ENCODE peak calls at places on chromosomes 12 and 14, in five cellular contexts. Y is GM13977, L is lower lobe of right lung, M is astrocyte of the spinal cord, J is tibial nerve. K is an unnamed sample.

GRCh38 chr12:7905071-7905470 is 30.9 kb downstream of the SLC2A3 start:
- DNase-seq in L (no peak), Y (no peak), M (peak; percentile 31), J (no peak), K (no peak)

GRCh38 chr12:79707830-79708229 is 17.1 kb upstream of the PAWR start:
- DNase-seq in M (no peak), L (no peak), Y (no peak), J (no peak), K (no peak)

GRCh38 chr14:49173765-49174373 is 412.3 kb downstream of the RPS29 start:
- DNase-seq in J (no peak), Y (peak; percentile 45), L (no peak), M (peak; percentile 66), K (peak; percentile 41)

GRCh38 chr14:87160964-87161363 is 832.0 kb downstream of the GALC start:
- DNase-seq in M (no peak), L (no peak), J (no peak), Y (no peak), K (no peak)

GRCh38 chr12:13559318-13559978 is 362.9 kb downstream of the EMP1 start:
- DNase-seq in M (no peak), L (no peak), J (no peak), Y (no peak), K (no peak)

GRCh38 chr14:100067971-100068959 is 3.0 kb downstream of the EVL start:
- DNase-seq in L (peak; percentile 80), Y (no peak), M (no peak), J (no peak), K (peak; percentile 36)

GRCh38 chr12:31715283-31715825 is 13.5 kb downstream of the AMN1 start:
- DNase-seq in M (peak; percentile 14), L (no peak), J (no peak), Y (peak; percentile 58), K (peak; percentile 59)

GRCh38 chr14:29321646-29322045 is 555.1 kb downstream of the FOXG1 start:
- DNase-seq in M (peak; percentile 72), Y (no peak), L (no peak), J (no peak), K (no peak)

DNA sequence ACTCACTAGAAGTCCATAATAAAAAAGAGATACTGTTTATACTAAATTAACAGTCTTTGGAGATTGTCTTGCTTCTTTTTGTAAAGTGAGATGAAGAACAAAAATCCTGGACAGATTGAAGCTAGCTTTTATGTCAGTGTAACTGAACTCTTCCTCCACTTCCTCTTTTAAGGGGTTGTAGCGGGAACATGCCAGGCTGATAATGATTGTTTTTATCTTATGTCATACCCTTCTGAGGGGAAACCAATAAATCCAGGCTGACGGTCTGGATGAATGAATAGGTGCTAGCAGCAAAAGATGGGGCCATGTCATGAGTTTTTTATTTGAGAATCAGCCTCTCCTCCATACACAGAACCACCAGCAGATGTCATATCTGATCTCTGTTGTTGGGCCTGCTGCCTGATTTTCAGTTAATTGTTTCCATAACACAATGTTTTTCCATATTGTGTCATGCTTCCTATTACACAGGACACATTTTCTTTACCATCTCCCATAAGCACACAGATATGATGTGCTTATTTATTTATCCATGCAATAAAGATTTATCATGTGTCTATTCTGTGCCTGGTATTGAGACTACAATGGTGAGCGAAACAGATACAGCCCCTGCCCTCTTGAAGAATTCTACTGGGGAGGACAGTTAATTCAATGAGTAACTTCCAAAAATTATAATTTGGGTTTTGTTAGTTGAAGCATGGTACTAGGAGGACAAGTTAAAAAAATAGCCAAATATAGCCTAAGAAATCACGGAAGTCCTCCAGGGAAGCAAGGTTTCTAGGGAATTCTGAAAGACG is 33.5 kb upstream of the CRY1 start:
- DNase-seq in Y (no peak), L (no peak), M (peak; percentile 12), J (no peak), K (no peak)
- TF ChIP-seq CTCF in Y (peak; percentile 18), L (no peak), M (peak; percentile 54), J (no peak), K (no peak)

GRCh38 chr12:56645717-56646446 is at the start of gene ATP5F1B:
- DNase-seq in L (peak; percentile 98), M (peak; percentile 100), J (peak; percentile 90), Y (peak; percentile 97), K (peak; percentile 97)
- TF ChIP-seq CTCF in L (peak; percentile 8), M (no peak), J (no peak), Y (no peak), K (no peak)

DNA sequence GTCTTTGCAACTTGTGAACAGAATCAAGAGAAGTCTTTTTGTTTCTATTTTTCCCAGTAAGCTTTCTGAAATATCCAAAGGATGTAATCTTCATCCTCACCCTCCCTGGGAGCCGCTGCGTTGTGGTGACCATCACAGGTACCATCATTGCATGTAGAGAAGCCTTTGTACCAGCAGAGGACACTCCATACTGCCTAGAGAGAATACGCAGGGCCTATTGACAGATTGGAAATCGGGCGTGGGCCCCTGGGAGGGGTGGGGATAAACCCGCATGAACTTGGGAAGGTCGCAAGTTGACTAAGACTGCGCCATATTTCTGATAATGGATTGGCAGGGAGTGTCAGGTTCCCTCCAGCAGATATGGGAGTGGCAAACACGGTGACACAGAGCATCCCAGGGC is 12.7 kb downstream of the KRT1 start:
- DNase-seq in L (no peak), M (no peak), J (no peak), Y (no peak), K (no peak)
- TF ChIP-seq CTCF in L (no peak), M (peak; percentile 16), J (no peak), Y (no peak), K (no peak)

GRCh38 chr12:50175716-50176026 is 8.5 kb upstream of the CERS5 start:
- DNase-seq in M (no peak), J (no peak), L (no peak), Y (no peak), K (no peak)

DNA sequence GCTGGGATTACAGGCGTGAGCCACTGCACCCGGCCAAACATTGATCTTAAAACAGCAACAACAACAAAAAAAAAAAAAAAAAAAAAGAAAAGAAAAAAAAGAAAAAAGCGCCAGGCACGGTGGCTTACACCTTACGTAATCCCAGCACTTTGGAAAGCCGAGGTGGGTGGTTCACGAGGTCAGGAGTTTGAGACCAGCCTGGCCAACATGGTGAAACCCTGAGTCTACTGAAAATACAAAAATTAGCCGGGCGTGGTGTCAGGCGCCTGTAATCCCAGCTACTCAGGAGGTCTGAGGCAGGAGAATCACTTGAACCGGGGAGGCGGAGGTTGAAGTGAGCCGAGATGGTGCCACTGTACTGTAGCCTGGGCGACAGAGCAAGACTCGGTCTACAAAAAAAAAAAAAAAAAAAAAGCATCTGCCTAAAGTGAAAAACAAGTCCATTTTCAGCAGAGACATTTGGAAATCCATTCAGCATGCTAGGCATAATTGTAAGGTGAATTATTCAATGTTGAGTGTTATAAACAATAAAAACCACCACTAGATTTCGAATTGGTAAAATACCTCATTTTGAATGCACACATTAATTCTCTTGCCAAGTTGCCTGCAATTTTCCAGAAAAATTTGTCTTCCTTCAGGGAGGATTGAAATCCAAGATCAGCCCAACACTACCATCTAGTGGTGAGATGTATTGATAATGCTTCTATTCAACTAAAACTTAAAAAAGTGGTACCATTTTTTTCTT is 8.0 kb upstream of the CERS5 start:
- DNase-seq in L (no peak), J (no peak), M (peak; percentile 86), Y (peak; percentile 36), K (peak; percentile 49)
- TF ChIP-seq CTCF in L (peak; percentile 72), J (peak; percentile 57), M (peak; percentile 46), Y (peak; percentile 51), K (peak; percentile 18)

K was measured in GM13976.